ENCODE peak calls at places on chromosome 9, in four cellular contexts. One of them, this sample, is unnamed.

GRCh38 chr9:122562134-122562760 is 9.3 kb downstream of the OR1N2 start:
- DNase-seq in K562: no peak
- DNase-seq in SK-N-SH: no peak
- DNase-seq in GM12878: no peak
- DNase-seq in this sample: peak; percentile 33

GRCh38 chr9:108049026-108049591 is 559.5 kb upstream of the KLF4 start:
- DNase-seq in K562: peak; percentile 18
- DNase-seq in SK-N-SH: no peak
- DNase-seq in GM12878: no peak
- DNase-seq in this sample: no peak

GRCh38 chr9:117796681-117797080 is 92.5 kb downstream of the TLR4 start:
- DNase-seq in GM12878: no peak
- DNase-seq in SK-N-SH: no peak
- DNase-seq in K562: no peak
- DNase-seq in this sample: no peak

GRCh38 chr9:130027533-130028370 is 15.2 kb downstream of the FNBP1 start:
- DNase-seq in GM12878: no peak
- DNase-seq in K562: no peak
- DNase-seq in SK-N-SH: no peak
- DNase-seq in this sample: no peak

GRCh38 chr9:87684627-87685204 is 41.2 kb upstream of the CTSL start:
- DNase-seq in GM12878: no peak
- DNase-seq in K562: peak; percentile 64
- DNase-seq in SK-N-SH: peak; percentile 77
- DNase-seq in this sample: peak; percentile 69

GRCh38 chr9:8140557-8140956 is 341.0 kb upstream of the DMAC1 start:
- DNase-seq in K562: no peak
- DNase-seq in SK-N-SH: no peak
- DNase-seq in GM12878: no peak
- DNase-seq in this sample: no peak

GRCh38 chr9:125906144-125906543 is 159.0 kb downstream of the PBX3 start:
- DNase-seq in K562: no peak
- DNase-seq in SK-N-SH: no peak
- DNase-seq in GM12878: no peak
- DNase-seq in this sample: no peak

GRCh38 chr9:130707225-130707976 is 13.8 kb downstream of the EXOSC2 start:
- DNase-seq in K562: no peak
- DNase-seq in GM12878: no peak
- DNase-seq in SK-N-SH: peak; percentile 34
- DNase-seq in this sample: peak; percentile 70

GRCh38 chr9:124320062-124320973 is 62.6 kb downstream of the NEK6 start:
- DNase-seq in GM12878: no peak
- DNase-seq in K562: peak; percentile 81
- DNase-seq in SK-N-SH: peak; percentile 92
- DNase-seq in this sample: peak; percentile 86

GRCh38 chr9:132648685-132649084 is 21.1 kb downstream of the DDX31 start:
- DNase-seq in GM12878: no peak
- DNase-seq in SK-N-SH: no peak
- DNase-seq in K562: no peak
- DNase-seq in this sample: no peak

GRCh38 chr9:108786756-108787663 is 68.8 kb downstream of the ACTL7B start:
- DNase-seq in K562: no peak
- DNase-seq in SK-N-SH: no peak
- DNase-seq in GM12878: no peak
- DNase-seq in this sample: no peak

GRCh38 chr9:113398796-113399195 is 2.3 kb downstream of the ALAD start:
- DNase-seq in GM12878: no peak
- DNase-seq in K562: no peak
- DNase-seq in SK-N-SH: no peak
- DNase-seq in this sample: no peak

GRCh38 chr9:74431467-74431866 is 65.7 kb upstream of the RORB start:
- DNase-seq in GM12878: no peak
- DNase-seq in SK-N-SH: no peak
- DNase-seq in K562: no peak
- DNase-seq in this sample: no peak

GRCh38 chr9:101047848-101048402 is 19.4 kb downstream of the PLPPR1 start:
- DNase-seq in K562: no peak
- DNase-seq in GM12878: no peak
- DNase-seq in SK-N-SH: no peak
- DNase-seq in this sample: no peak

GRCh38 chr9:27352457-27353188 is 55.7 kb upstream of the EQTN start:
- DNase-seq in SK-N-SH: no peak
- DNase-seq in GM12878: peak; percentile 42
- DNase-seq in K562: no peak
- DNase-seq in this sample: no peak

GRCh38 chr9:17521456-17521855 is 57.4 kb upstream of the SH3GL2 start:
- DNase-seq in SK-N-SH: no peak
- DNase-seq in K562: no peak
- DNase-seq in GM12878: no peak
- DNase-seq in this sample: no peak

GRCh38 chr9:129322641-129323375 is 144.7 kb upstream of the IER5L start:
- DNase-seq in K562: no peak
- DNase-seq in SK-N-SH: no peak
- DNase-seq in GM12878: no peak
- DNase-seq in this sample: no peak

GRCh38 chr9:4973246-4973645 is 11.8 kb upstream of the JAK2 start:
- DNase-seq in SK-N-SH: no peak
- DNase-seq in K562: no peak
- DNase-seq in GM12878: no peak
- DNase-seq in this sample: no peak

GRCh38 chr9:106697799-106698591 is 165.0 kb upstream of the ZNF462 start:
- DNase-seq in K562: no peak
- DNase-seq in SK-N-SH: peak; percentile 77
- DNase-seq in GM12878: no peak
- DNase-seq in this sample: peak; percentile 12

GRCh38 chr9:15400281-15400941 is 22.3 kb upstream of the SNAPC3 start:
- DNase-seq in K562: no peak
- DNase-seq in SK-N-SH: no peak
- DNase-seq in GM12878: no peak
- DNase-seq in this sample: no peak

GRCh38 chr9:14532716-14533115 is 160.5 kb downstream of the ZDHHC21 start:
- DNase-seq in K562: no peak
- DNase-seq in SK-N-SH: no peak
- DNase-seq in GM12878: no peak
- DNase-seq in this sample: no peak

GRCh38 chr9:129383005-129383414 is 204.9 kb upstream of the IER5L start:
- DNase-seq in K562: no peak
- DNase-seq in SK-N-SH: peak; percentile 70
- DNase-seq in GM12878: no peak
- DNase-seq in this sample: no peak

GRCh38 chr9:105219291-105219805 is 25.1 kb upstream of the SLC44A1 start:
- DNase-seq in K562: no peak
- DNase-seq in GM12878: no peak
- DNase-seq in SK-N-SH: no peak
- DNase-seq in this sample: no peak

GRCh38 chr9:130030821-130031481 is 12.0 kb downstream of the FNBP1 start:
- DNase-seq in K562: no peak
- DNase-seq in SK-N-SH: no peak
- DNase-seq in GM12878: no peak
- DNase-seq in this sample: no peak

GRCh38 chr9:108142504-108143201 is 653.1 kb upstream of the KLF4 start:
- DNase-seq in K562: no peak
- DNase-seq in SK-N-SH: no peak
- DNase-seq in GM12878: no peak
- DNase-seq in this sample: peak; percentile 17

GRCh38 chr9:125889122-125889523 is 141.9 kb downstream of the PBX3 start:
- DNase-seq in SK-N-SH: peak; percentile 50
- DNase-seq in K562: no peak
- DNase-seq in GM12878: no peak
- DNase-seq in this sample: peak; percentile 16

GRCh38 chr9:120850315-120850714 is 7.6 kb upstream of the PSMD5 start:
- DNase-seq in SK-N-SH: no peak
- DNase-seq in GM12878: no peak
- DNase-seq in K562: no peak
- DNase-seq in this sample: no peak

GRCh38 chr9:99626424-99626823 is 195.3 kb upstream of the NR4A3 start:
- DNase-seq in K562: no peak
- DNase-seq in SK-N-SH: no peak
- DNase-seq in GM12878: no peak
- DNase-seq in this sample: no peak
- TF ChIP-seq USF1 in K562: no peak
- TF ChIP-seq USF1 in SK-N-SH: no peak
- TF ChIP-seq USF1 in GM12878: no peak
- TF ChIP-seq USF1 in this sample: no peak

DNA sequence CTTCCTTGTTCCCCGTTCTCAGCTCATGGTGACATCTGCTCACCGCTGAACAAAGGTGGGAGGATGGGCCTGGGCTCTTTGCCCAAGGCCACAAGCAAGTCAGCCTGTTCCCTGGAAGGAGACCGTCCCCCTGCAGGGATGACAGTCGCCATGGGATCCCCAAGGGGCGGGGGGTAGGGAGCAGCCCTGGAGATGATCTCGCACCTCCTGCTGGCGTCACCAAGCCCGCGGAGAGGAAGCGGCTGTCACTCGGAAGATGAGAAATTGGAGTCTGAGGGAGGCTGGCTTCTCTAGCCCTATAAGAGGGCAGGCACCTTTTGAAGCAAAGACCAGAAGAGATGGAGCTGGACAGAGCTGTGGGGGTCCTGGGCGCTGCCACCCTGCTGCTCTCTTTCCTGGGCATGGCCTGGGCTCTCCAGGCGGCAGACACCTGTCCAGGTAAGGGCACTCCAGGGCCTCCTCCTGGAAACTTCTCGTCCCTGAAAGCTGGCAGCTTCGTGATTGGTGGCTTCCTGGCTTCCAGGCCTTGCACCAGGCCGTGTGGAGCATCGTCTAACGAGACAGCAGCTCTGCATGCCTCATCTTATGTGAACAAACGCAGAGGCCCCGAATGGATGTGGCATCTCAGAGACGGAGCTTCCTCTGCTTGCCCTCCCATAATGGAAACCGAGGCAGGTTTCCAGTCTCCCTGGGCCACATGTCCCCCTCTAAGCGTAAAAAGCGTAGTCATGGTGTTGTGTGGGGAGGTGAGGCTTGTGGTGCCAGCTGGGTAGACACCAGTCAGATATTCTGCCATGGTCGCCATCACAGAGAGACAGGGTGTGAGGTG is at the start of gene FCN2:
- DNase-seq in GM12878: no peak
- DNase-seq in SK-N-SH: no peak
- DNase-seq in K562: no peak
- DNase-seq in this sample: no peak
- TF ChIP-seq USF1 in GM12878: no peak
- TF ChIP-seq USF1 in SK-N-SH: no peak
- TF ChIP-seq USF1 in K562: no peak
- TF ChIP-seq USF1 in this sample: no peak

GRCh38 chr9:114724741-114725140 is 42.7 kb upstream of the TEX48 start:
- DNase-seq in K562: no peak
- DNase-seq in SK-N-SH: no peak
- DNase-seq in GM12878: no peak
- DNase-seq in this sample: no peak
- TF ChIP-seq USF1 in K562: no peak
- TF ChIP-seq USF1 in SK-N-SH: no peak
- TF ChIP-seq USF1 in GM12878: no peak
- TF ChIP-seq USF1 in this sample: no peak

GRCh38 chr9:99135498-99135897 is 30.6 kb downstream of the TGFBR1 start:
- DNase-seq in SK-N-SH: no peak
- DNase-seq in GM12878: no peak
- DNase-seq in K562: no peak
- DNase-seq in this sample: no peak

GRCh38 chr9:99133145-99133544 is 28.2 kb downstream of the TGFBR1 start:
- DNase-seq in GM12878: no peak
- DNase-seq in SK-N-SH: no peak
- DNase-seq in K562: no peak
- DNase-seq in this sample: no peak

GRCh38 chr9:99138424-99139284 is 33.7 kb downstream of the TGFBR1 start:
- DNase-seq in GM12878: no peak
- DNase-seq in SK-N-SH: no peak
- DNase-seq in K562: no peak
- DNase-seq in this sample: no peak

GRCh38 chr9:99137225-99137624 is 32.3 kb downstream of the TGFBR1 start:
- DNase-seq in K562: no peak
- DNase-seq in SK-N-SH: no peak
- DNase-seq in GM12878: no peak
- DNase-seq in this sample: no peak

DNA sequence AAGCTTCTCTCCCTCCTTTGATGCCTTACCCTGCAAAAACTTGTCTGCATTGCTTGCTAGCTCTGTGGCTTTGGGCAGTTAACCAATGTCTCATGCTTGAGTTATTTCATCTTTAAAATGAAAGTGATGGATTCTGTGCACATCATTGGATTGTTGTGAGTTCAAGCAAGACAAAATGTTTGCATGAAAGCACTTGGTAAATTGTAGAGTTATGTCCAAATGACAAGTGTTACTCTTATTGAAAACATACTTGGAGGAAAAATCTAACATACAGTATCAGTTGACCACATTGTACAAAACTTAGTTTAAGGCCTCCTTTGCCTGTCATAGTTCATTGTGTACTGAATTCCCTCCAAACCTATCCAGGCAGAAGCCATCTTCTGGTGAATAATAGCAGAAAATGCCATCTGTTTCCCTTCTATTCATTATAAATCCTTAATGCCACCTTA is 30.0 kb downstream of the TGFBR1 start:
- DNase-seq in GM12878: peak; percentile 36
- DNase-seq in SK-N-SH: no peak
- DNase-seq in K562: no peak
- DNase-seq in this sample: no peak
- TF ChIP-seq USF1 in GM12878: no peak
- TF ChIP-seq USF1 in SK-N-SH: no peak
- TF ChIP-seq USF1 in K562: no peak
- TF ChIP-seq USF1 in this sample: no peak

This sample was measured in WTC11.